ENCODE peak calls at places on chromosome 10, in seven cellular contexts. One of them, this sample, is unnamed.

GRCh38 chr10:75137533-75138438 is 26.3 kb downstream of the SAMD8 start:
- DNase-seq in endothelial cell: no peak
- DNase-seq in GM04503: peak
- DNase-seq in AG09319: peak
- DNase-seq in activated CD8-positive, alpha-beta T cell treated with anti-CD3 and anti-CD28 coated beads for 36 hours: peak
- DNase-seq in foreskin fibroblast: peak
- DNase-seq in COR-L47: no peak
- DNase-seq in this sample: no peak

GRCh38 chr10:61835069-61835908 is 66.2 kb upstream of the ARID5B start:
- DNase-seq in activated CD8-positive, alpha-beta T cell treated with anti-CD3 and anti-CD28 coated beads for 36 hours: no peak
- DNase-seq in foreskin fibroblast: peak
- DNase-seq in endothelial cell: peak
- DNase-seq in GM04503: peak
- DNase-seq in AG09319: peak
- DNase-seq in COR-L47: peak
- DNase-seq in this sample: no peak

GRCh38 chr10:30154561-30154960 is 95.2 kb upstream of the JCAD start:
- DNase-seq in AG09319: no peak
- DNase-seq in COR-L47: no peak
- DNase-seq in GM04503: no peak
- DNase-seq in foreskin fibroblast: no peak
- DNase-seq in activated CD8-positive, alpha-beta T cell treated with anti-CD3 and anti-CD28 coated beads for 36 hours: no peak
- DNase-seq in endothelial cell: no peak
- DNase-seq in this sample: no peak

GRCh38 chr10:69490876-69491275 is 39.6 kb downstream of the TSPAN15 start:
- DNase-seq in endothelial cell: no peak
- DNase-seq in AG09319: no peak
- DNase-seq in COR-L47: no peak
- DNase-seq in foreskin fibroblast: no peak
- DNase-seq in activated CD8-positive, alpha-beta T cell treated with anti-CD3 and anti-CD28 coated beads for 36 hours: no peak
- DNase-seq in GM04503: no peak
- DNase-seq in this sample: no peak

GRCh38 chr10:69703766-69704191 is 73.7 kb downstream of the FAM241B start:
- DNase-seq in GM04503: peak
- DNase-seq in COR-L47: no peak
- DNase-seq in endothelial cell: no peak
- DNase-seq in AG09319: peak
- DNase-seq in activated CD8-positive, alpha-beta T cell treated with anti-CD3 and anti-CD28 coated beads for 36 hours: no peak
- DNase-seq in foreskin fibroblast: peak
- DNase-seq in this sample: no peak

GRCh38 chr10:107966817-107967216 is 802.3 kb upstream of the SORCS1 start:
- DNase-seq in COR-L47: no peak
- DNase-seq in endothelial cell: no peak
- DNase-seq in activated CD8-positive, alpha-beta T cell treated with anti-CD3 and anti-CD28 coated beads for 36 hours: no peak
- DNase-seq in foreskin fibroblast: peak
- DNase-seq in AG09319: no peak
- DNase-seq in GM04503: no peak
- DNase-seq in this sample: no peak

GRCh38 chr10:62512732-62513475 is 138.7 kb downstream of the ZNF365 start:
- DNase-seq in activated CD8-positive, alpha-beta T cell treated with anti-CD3 and anti-CD28 coated beads for 36 hours: no peak
- DNase-seq in GM04503: no peak
- DNase-seq in foreskin fibroblast: peak
- DNase-seq in AG09319: no peak
- DNase-seq in COR-L47: no peak
- DNase-seq in endothelial cell: no peak
- DNase-seq in this sample: no peak

GRCh38 chr10:71623986-71624291 is 95.6 kb downstream of the C10orf105 start:
- DNase-seq in activated CD8-positive, alpha-beta T cell treated with anti-CD3 and anti-CD28 coated beads for 36 hours: no peak
- DNase-seq in GM04503: no peak
- DNase-seq in endothelial cell: no peak
- DNase-seq in COR-L47: no peak
- DNase-seq in foreskin fibroblast: no peak
- DNase-seq in AG09319: no peak
- DNase-seq in this sample: no peak

GRCh38 chr10:91907033-91907594 is 2.2 kb downstream of the FGFBP3 start:
- DNase-seq in AG09319: no peak
- DNase-seq in COR-L47: no peak
- DNase-seq in foreskin fibroblast: no peak
- DNase-seq in GM04503: no peak
- DNase-seq in endothelial cell: no peak
- DNase-seq in activated CD8-positive, alpha-beta T cell treated with anti-CD3 and anti-CD28 coated beads for 36 hours: no peak
- DNase-seq in this sample: no peak

GRCh38 chr10:68184546-68184945 is 47.4 kb downstream of the ATOH7 start:
- DNase-seq in foreskin fibroblast: peak
- DNase-seq in AG09319: no peak
- DNase-seq in COR-L47: no peak
- DNase-seq in GM04503: no peak
- DNase-seq in activated CD8-positive, alpha-beta T cell treated with anti-CD3 and anti-CD28 coated beads for 36 hours: no peak
- DNase-seq in endothelial cell: peak
- DNase-seq in this sample: no peak

GRCh38 chr10:62306663-62307062 is 38.0 kb upstream of the RTKN2 start:
- DNase-seq in endothelial cell: peak
- DNase-seq in COR-L47: no peak
- DNase-seq in activated CD8-positive, alpha-beta T cell treated with anti-CD3 and anti-CD28 coated beads for 36 hours: peak
- DNase-seq in AG09319: no peak
- DNase-seq in foreskin fibroblast: no peak
- DNase-seq in GM04503: no peak
- DNase-seq in this sample: no peak

GRCh38 chr10:86918022-86918471 is 39.4 kb downstream of the MMRN2 start:
- DNase-seq in endothelial cell: no peak
- DNase-seq in activated CD8-positive, alpha-beta T cell treated with anti-CD3 and anti-CD28 coated beads for 36 hours: no peak
- DNase-seq in AG09319: no peak
- DNase-seq in foreskin fibroblast: peak
- DNase-seq in COR-L47: no peak
- DNase-seq in GM04503: no peak
- DNase-seq in this sample: no peak

GRCh38 chr10:44963772-44964633 is 4.4 kb downstream of the RASSF4 start:
- DNase-seq in activated CD8-positive, alpha-beta T cell treated with anti-CD3 and anti-CD28 coated beads for 36 hours: no peak
- DNase-seq in endothelial cell: no peak
- DNase-seq in foreskin fibroblast: peak
- DNase-seq in AG09319: no peak
- DNase-seq in COR-L47: no peak
- DNase-seq in GM04503: no peak
- DNase-seq in this sample: no peak

GRCh38 chr10:126924915-126925300 is 19.7 kb downstream of the DOCK1 start:
- DNase-seq in foreskin fibroblast: no peak
- DNase-seq in activated CD8-positive, alpha-beta T cell treated with anti-CD3 and anti-CD28 coated beads for 36 hours: no peak
- DNase-seq in endothelial cell: no peak
- DNase-seq in GM04503: no peak
- DNase-seq in AG09319: no peak
- DNase-seq in COR-L47: no peak
- DNase-seq in this sample: no peak

GRCh38 chr10:127873901-127874470 is 18.8 kb downstream of the CLRN3 start:
- DNase-seq in GM04503: no peak
- DNase-seq in endothelial cell: no peak
- DNase-seq in AG09319: no peak
- DNase-seq in COR-L47: no peak
- DNase-seq in foreskin fibroblast: no peak
- DNase-seq in activated CD8-positive, alpha-beta T cell treated with anti-CD3 and anti-CD28 coated beads for 36 hours: no peak
- DNase-seq in this sample: no peak

GRCh38 chr10:132806126-132807061 is 20.4 kb upstream of the NKX6-2 start:
- DNase-seq in GM04503: no peak
- DNase-seq in activated CD8-positive, alpha-beta T cell treated with anti-CD3 and anti-CD28 coated beads for 36 hours: no peak
- DNase-seq in AG09319: no peak
- DNase-seq in foreskin fibroblast: peak
- DNase-seq in COR-L47: no peak
- DNase-seq in endothelial cell: no peak
- DNase-seq in this sample: no peak

GRCh38 chr10:86343761-86344160 is 22.8 kb downstream of the GRID1 start:
- DNase-seq in AG09319: no peak
- DNase-seq in GM04503: no peak
- DNase-seq in foreskin fibroblast: no peak
- DNase-seq in COR-L47: no peak
- DNase-seq in endothelial cell: no peak
- DNase-seq in activated CD8-positive, alpha-beta T cell treated with anti-CD3 and anti-CD28 coated beads for 36 hours: no peak
- DNase-seq in this sample: no peak

GRCh38 chr10:28928484-28928883 is 251.2 kb downstream of the BAMBI start:
- DNase-seq in COR-L47: no peak
- DNase-seq in AG09319: no peak
- DNase-seq in foreskin fibroblast: no peak
- DNase-seq in endothelial cell: no peak
- DNase-seq in activated CD8-positive, alpha-beta T cell treated with anti-CD3 and anti-CD28 coated beads for 36 hours: no peak
- DNase-seq in GM04503: no peak
- DNase-seq in this sample: no peak

GRCh38 chr10:28677889-28678686 is 767 bp downstream of the BAMBI start:
- DNase-seq in GM04503: no peak
- DNase-seq in foreskin fibroblast: peak
- DNase-seq in AG09319: no peak
- DNase-seq in activated CD8-positive, alpha-beta T cell treated with anti-CD3 and anti-CD28 coated beads for 36 hours: peak
- DNase-seq in endothelial cell: peak
- DNase-seq in COR-L47: no peak
- DNase-seq in this sample: no peak

GRCh38 chr10:70782401-70783055 is 2.6 kb downstream of the TBATA start:
- DNase-seq in COR-L47: no peak
- DNase-seq in GM04503: no peak
- DNase-seq in endothelial cell: no peak
- DNase-seq in foreskin fibroblast: no peak
- DNase-seq in AG09319: no peak
- DNase-seq in activated CD8-positive, alpha-beta T cell treated with anti-CD3 and anti-CD28 coated beads for 36 hours: no peak
- DNase-seq in this sample: no peak

GRCh38 chr10:95289003-95289920 is 1.5 kb downstream of the PDLIM1 start:
- DNase-seq in endothelial cell: no peak
- DNase-seq in activated CD8-positive, alpha-beta T cell treated with anti-CD3 and anti-CD28 coated beads for 36 hours: no peak
- DNase-seq in foreskin fibroblast: no peak
- DNase-seq in COR-L47: no peak
- DNase-seq in AG09319: no peak
- DNase-seq in GM04503: no peak
- DNase-seq in this sample: no peak

GRCh38 chr10:71359364-71360046 is 37.2 kb upstream of the CDH23 start:
- DNase-seq in GM04503: no peak
- DNase-seq in foreskin fibroblast: no peak
- DNase-seq in endothelial cell: no peak
- DNase-seq in COR-L47: no peak
- DNase-seq in activated CD8-positive, alpha-beta T cell treated with anti-CD3 and anti-CD28 coated beads for 36 hours: no peak
- DNase-seq in AG09319: no peak
- DNase-seq in this sample: no peak

GRCh38 chr10:84289521-84290200 is 38.7 kb upstream of the CCSER2 start:
- DNase-seq in AG09319: no peak
- DNase-seq in COR-L47: no peak
- DNase-seq in GM04503: no peak
- DNase-seq in endothelial cell: no peak
- DNase-seq in foreskin fibroblast: no peak
- DNase-seq in activated CD8-positive, alpha-beta T cell treated with anti-CD3 and anti-CD28 coated beads for 36 hours: no peak
- DNase-seq in this sample: no peak

This sample was measured in NT2/D1.